ENCODE peak calls at places on chromosomes 4 and X, in nine cellular contexts. J is NCI-H69; M is HCT116; T is EL; C is esophagus squamous epithelium; D is fibroblast of the aortic adventitia; X is stimulated activated naive CD8-positive, alpha-beta T cell treated with anti-CD3 and anti-CD28 coated beads, Interleukin-15, Interleukin-2, amounts not matched to agents 100 U/mL and 50 U/mL, for 24 hours; F is A549; Z is HL-60. U is an unnamed sample.
A peak's percentile ranks its signal among the peaks of the same experiment; 100 is the strongest.

GRCh38 chr4:122458625-122459024 is 2.1 kb upstream of the IL2 start:
- DNase-seq in J (no peak), M (no peak), T (peak; percentile 2), C (no peak), D (peak; percentile 4), X (peak; percentile 46), F (no peak), Z (peak; percentile 15), U (peak; percentile 14)

GRCh38 chr4:96166806-96167205 is 326.9 kb downstream of the PDHA2 start:
- DNase-seq in J (no peak), M (no peak), T (no peak), C (no peak), D (no peak), X (no peak), F (no peak), Z (no peak), U (no peak)

GRCh38 chr4:37793562-37793961 is 32.9 kb upstream of the PGM2 start:
- DNase-seq in J (peak; percentile 58), M (no peak), T (no peak), C (no peak), D (peak; percentile 25), X (no peak), F (peak; percentile 17), Z (peak; percentile 64), U (peak; percentile 15)

GRCh38 chrX:101602077-101602476 is 15.7 kb downstream of the ARMCX6 start:
- DNase-seq in J (no peak), M (no peak), T (peak; percentile 10), C (no peak), D (peak; percentile 62), X (no peak), F (no peak), Z (no peak), U (no peak)

GRCh38 chrX:118780509-118780908 is 43.1 kb upstream of the ZCCHC12 start:
- DNase-seq in J (no peak), M (no peak), T (no peak), C (no peak), D (peak; percentile 22), X (no peak), F (no peak), Z (no peak), U (no peak)

GRCh38 chrX:20442597-20442996 is 175.9 kb upstream of the RPS6KA3 start:
- DNase-seq in J (peak; percentile 82), M (peak; percentile 65), T (peak; percentile 65), C (peak; percentile 22), D (peak; percentile 84), X (peak; percentile 87), F (peak; percentile 88), Z (peak; percentile 81), U (peak; percentile 87)

GRCh38 chr4:10160280-10160856 is 43.8 kb upstream of the WDR1 start:
- DNase-seq in J (peak; percentile 3), M (peak; percentile 31), T (peak; percentile 25), C (no peak), D (peak; percentile 72), X (no peak), F (peak; percentile 13), Z (no peak), U (no peak)

GRCh38 chr4:53932784-53933183 is 131.6 kb downstream of the CHIC2 start:
- DNase-seq in J (no peak), M (no peak), T (peak; percentile 90), C (no peak), D (peak; percentile 100), X (no peak), F (no peak), Z (no peak), U (no peak)

GRCh38 chr4:41212221-41213203 is 1.8 kb downstream of the APBB2 start:
- DNase-seq in J (peak; percentile 75), M (no peak), T (peak; percentile 80), C (no peak), D (peak; percentile 82), X (no peak), F (peak; percentile 69), Z (peak; percentile 17), U (peak; percentile 45)

GRCh38 chrX:10172867-10173266 is 16.1 kb downstream of the CLCN4 start:
- DNase-seq in J (no peak), M (no peak), T (no peak), C (no peak), D (no peak), X (no peak), F (no peak), Z (no peak), U (no peak)

U was measured in Calu3.